ENCODE peak calls at places on chromosomes 4 and X, in nine cellular contexts. L is central memory CD4-positive, alpha-beta T cell; W is DMS153; A is left ventricle myocardium superior; M is kidney tubule cell; Y is stimulated activated CD8-positive, alpha-beta memory T cell treated with anti-CD3 and anti-CD28 coated beads, Interleukin-7, amount 100 ng/mL, for 24 hours; O is AG08396; D is naive B cell; Q is NCI-H2081. F is an unnamed sample.
A peak's percentile ranks its signal among the peaks of the same experiment; 100 is the strongest.

GRCh38 chr4:31045724-31046318 is 325.7 kb downstream of the PCDH7 start:
- DNase-seq in O (no peak), W (peak; percentile 6), L (no peak), M (peak; percentile 42), A (no peak), Q (peak; percentile 34), Y (no peak), D (no peak), F (no peak)

GRCh38 chr4:98921292-98921691 is 7.6 kb downstream of the EIF4E start:
- DNase-seq in W (no peak), M (peak; percentile 25), L (no peak), O (no peak), Y (no peak), A (no peak), D (no peak), Q (no peak), F (no peak)

GRCh38 chrX:70979136-70979762 is 48.4 kb upstream of the SLC7A3 start:
- DNase-seq in D (no peak), Y (no peak), L (no peak), M (peak; percentile 52), O (peak; percentile 24), W (no peak), Q (no peak), A (no peak), F (no peak)

GRCh38 chrX:124239324-124239723 is 93.1 kb upstream of the TEX13D start:
- DNase-seq in Q (no peak), A (no peak), O (no peak), M (no peak), W (no peak), L (peak; percentile 20), Y (no peak), D (no peak), F (no peak)

GRCh38 chr4:14888790-14889189 is 113.5 kb upstream of the CPEB2 start:
- DNase-seq in L (no peak), A (no peak), D (no peak), Y (no peak), W (no peak), Q (no peak), O (no peak), M (peak; percentile 67), F (no peak)

GRCh38 chr4:100823066-100823992 is 305.5 kb upstream of the EMCN start:
- DNase-seq in L (no peak), Y (no peak), M (peak; percentile 78), O (no peak), Q (no peak), A (no peak), W (peak; percentile 84), D (no peak), F (no peak)

GRCh38 chr4:186688150-186688943 is 35.3 kb downstream of the FAT1 start:
- DNase-seq in A (no peak), D (no peak), L (no peak), Y (no peak), Q (no peak), O (no peak), M (no peak), W (peak; percentile 87), F (no peak)

GRCh38 chr4:87839309-87839946 is 6.7 kb downstream of the MEPE start:
- DNase-seq in Q (peak; percentile 1), W (peak; percentile 1), A (no peak), O (peak; percentile 34), Y (no peak), D (no peak), M (peak; percentile 51), L (no peak), F (no peak)

GRCh38 chrX:120671963-120672362 is 42.1 kb upstream of the C1GALT1C1 start:
- DNase-seq in A (no peak), L (no peak), D (no peak), W (no peak), Y (no peak), Q (no peak), O (no peak), M (peak; percentile 6), F (no peak)

GRCh38 chr4:1384675-1385372 is 21.4 kb downstream of the NKX1-1 start:
- DNase-seq in Y (no peak), W (no peak), L (no peak), M (no peak), O (no peak), D (no peak), A (no peak), Q (no peak), F (no peak)

GRCh38 chrX:106612403-106612789 is 618 bp downstream of the RADX start:
- DNase-seq in O (no peak), W (no peak), D (no peak), A (no peak), Y (no peak), Q (no peak), M (peak; percentile 33), L (no peak), F (no peak)

GRCh38 chr4:1945492-1945891 is 63.3 kb downstream of the NELFA start:
- DNase-seq in Y (no peak), Q (no peak), M (no peak), L (no peak), D (no peak), O (no peak), A (no peak), W (no peak), F (no peak)

GRCh38 chr4:36187723-36188333 is 56.5 kb downstream of the ARAP2 start:
- DNase-seq in O (no peak), Y (no peak), M (peak; percentile 29), A (no peak), D (peak; percentile 2), L (no peak), Q (peak; percentile 32), W (peak; percentile 2), F (peak; percentile 35)

GRCh38 chr4:112348488-112349158 is 51.5 kb downstream of the ALPK1 start:
- DNase-seq in L (no peak), Q (no peak), Y (no peak), D (no peak), O (peak; percentile 84), M (peak; percentile 53), A (peak; percentile 84), W (peak; percentile 76), F (no peak)

GRCh38 chr4:85409251-85409650 is 65.7 kb upstream of the ARHGAP24 start:
- DNase-seq in M (no peak), W (no peak), Q (no peak), D (no peak), Y (no peak), O (no peak), A (no peak), L (no peak), F (no peak)

F was measured in CD4-positive, CD25-positive, alpha-beta regulatory T cell.